ENCODE peak calls at places on chromosomes 16 and 17, in nine cellular contexts. W, A, Q, J, D, B, Z, I and N are unnamed samples. For H3K27me3, the result is how much of the 10 kb centered on the place peaks cover.

GRCh38 chr16:2025878-2026460 is 733 bp upstream of the NHERF2 start:
- DNase-seq in A (no peak), J (no peak), D (no peak), I (no peak), Q (no peak), W (no peak), B (no peak), Z (no peak), N (no peak)

GRCh38 chr17:37614391-37614790 is 5.2 kb upstream of the SYNRG start:
- DNase-seq in Q (peak), B (no peak), I (no peak), W (peak), Z (no peak), D (no peak), J (peak), A (no peak), N (no peak)

GRCh38 chr17:59525668-59526067 is 39.7 kb upstream of the DHX40 start:
- DNase-seq in J (no peak), Z (no peak), B (no peak), W (no peak), D (no peak), Q (no peak), A (no peak), I (no peak), N (no peak)

GRCh38 chr16:20821682-20822081 is 15.4 kb downstream of the REXO5 start:
- DNase-seq in W (no peak), A (no peak), D (no peak), Q (no peak), J (no peak), Z (no peak), B (no peak), I (no peak), N (no peak)

GRCh38 chr16:56589141-56590039 is at the start of gene MT3:
- DNase-seq in Z (no peak), W (peak), B (no peak), A (peak), Q (no peak), J (peak), I (no peak), D (no peak), N (peak)

GRCh38 chr17:15348030-15348429 is 6.6 kb upstream of the TEKT3 start:
- DNase-seq in Z (no peak), W (peak), A (no peak), I (no peak), D (no peak), B (no peak), Q (peak), J (peak), N (peak)

GRCh38 chr17:59620518-59621259 is 994 bp downstream of the CLTC start:
- DNase-seq in J (peak), W (peak), B (peak), Q (no peak), A (peak), I (peak), Z (peak), D (peak), N (peak)

GRCh38 chr17:82959990-82960418 is 119.4 kb upstream of the METRNL start:
- DNase-seq in Z (no peak), I (no peak), Q (no peak), B (no peak), W (no peak), D (peak), A (no peak), J (no peak), N (no peak)

GRCh38 chr17:60149691-60150582 is at the start of gene CA4:
- DNase-seq in J (no peak), I (peak), W (no peak), Q (no peak), A (peak), Z (no peak), D (no peak), B (no peak), N (no peak)

GRCh38 chr17:9258115-9259020 is 237.1 kb downstream of the NTN1 start:
- DNase-seq in Z (peak), W (no peak), D (no peak), A (no peak), B (no peak), J (no peak), I (no peak), Q (no peak), N (peak)

GRCh38 chr16:53071748-53072301 is 17.0 kb downstream of the CHD9 start:
- DNase-seq in I (no peak), D (peak), A (no peak), J (no peak), B (no peak), Q (peak), Z (no peak), W (no peak), N (no peak)

GRCh38 chr17:56292010-56292409 is 138.7 kb downstream of the ANKFN1 start:
- DNase-seq in B (no peak), I (no peak), Q (peak), J (peak), Z (no peak), A (no peak), W (peak), D (no peak), N (peak)

GRCh38 chr16:53084141-53084541 is 29.4 kb downstream of the CHD9 start:
- DNase-seq in A (no peak), D (no peak), Q (no peak), B (no peak), W (no peak), Z (no peak), I (no peak), J (no peak), N (peak)

GRCh38 chr17:8702996-8703395 is 41.6 kb downstream of the CCDC42 start:
- DNase-seq in J (no peak), W (no peak), B (no peak), D (no peak), Q (no peak), I (no peak), Z (no peak), A (no peak), N (no peak)

GRCh38 chr17:41539071-41539492 is 11.0 kb upstream of the KRT19 start:
- DNase-seq in D (no peak), W (no peak), I (no peak), B (no peak), Q (no peak), Z (peak), A (no peak), J (no peak), N (peak)

GRCh38 chr16:74271879-74272278 is 24.7 kb upstream of the PSMD7 start:
- DNase-seq in Z (no peak), B (no peak), A (no peak), I (no peak), J (peak), Q (peak), D (no peak), W (no peak), N (no peak)

GRCh38 chr17:67055811-67056745 is 11.7 kb downstream of the CACNG1 start:
- DNase-seq in J (no peak), Z (no peak), I (no peak), W (no peak), D (no peak), Q (no peak), A (no peak), B (no peak), N (no peak)

GRCh38 chr16:82092711-82093110 is 57.7 kb downstream of the HSD17B2 start:
- DNase-seq in A (no peak), B (no peak), W (peak), Q (no peak), J (peak), Z (no peak), I (no peak), D (no peak), N (no peak)

GRCh38 chr17:37273419-37274051 is 102.2 kb upstream of the C17orf78 start:
- DNase-seq in I (peak), Z (no peak), A (peak), W (no peak), D (no peak), J (peak), Q (peak), B (no peak), N (peak)

GRCh38 chr16:56357765-56358322 is 67.5 kb downstream of the AMFR start:
- DNase-seq in D (peak), W (no peak), Z (peak), B (no peak), A (no peak), J (no peak), I (no peak), Q (no peak), N (no peak)

GRCh38 chr16:50671644-50672260 is 9.4 kb downstream of the SNX20 start:
- DNase-seq in A (no peak), I (peak), Z (peak), D (no peak), B (peak), Q (peak), W (peak), J (no peak), N (no peak)

GRCh38 chr16:81623365-81624102 is 155.6 kb upstream of the PLCG2 start:
- DNase-seq in J (peak), B (peak), Q (peak), I (peak), W (peak), A (peak), D (no peak), Z (peak), N (no peak)

GRCh38 chr16:56583351-56583910 is 5.9 kb upstream of the MT3 start:
- DNase-seq in Q (no peak), D (no peak), J (no peak), B (no peak), A (no peak), W (no peak), Z (no peak), I (no peak), N (no peak)

GRCh38 chr17:12422632-12423031 is 243.1 kb upstream of the MYOCD start:
- DNase-seq in J (no peak), W (no peak), Z (no peak), I (no peak), Q (no peak), D (peak), A (no peak), B (no peak), N (no peak)

GRCh38 chr16:77585852-77586251 is 136.5 kb upstream of the NUDT7 start:
- DNase-seq in Q (no peak), W (peak), Z (no peak), J (peak), D (no peak), B (peak), I (no peak), A (no peak), N (peak)

GRCh38 chr17:81165246-81166032 is at the start of gene PVALEF:
- DNase-seq in D (no peak), I (no peak), A (peak), B (no peak), W (no peak), J (peak), Q (no peak), Z (peak), N (no peak)

GRCh38 chr17:72446525-72447250 is 325.9 kb downstream of the SOX9 start:
- DNase-seq in W (no peak), Q (peak), D (no peak), J (no peak), B (no peak), I (no peak), Z (peak), A (no peak), N (no peak)

GRCh38 chr16:63618896-63619295 is 1503.0 kb downstream of the CDH11 start:
- DNase-seq in Z (no peak), I (no peak), A (no peak), J (no peak), Q (no peak), W (no peak), B (no peak), D (no peak), N (no peak)

GRCh38 chr17:4035081-4035680 is 70.9 kb upstream of the ATP2A3 start:
- DNase-seq in W (no peak), Z (no peak), J (no peak), B (no peak), D (no peak), A (no peak), I (no peak), Q (no peak), N (no peak)

GRCh38 chr16:51151435-51151950 is 423 bp upstream of the SALL1 start:
- DNase-seq in Q (peak), D (no peak), W (no peak), Z (peak), B (no peak), A (peak), I (no peak), J (peak), N (peak)

GRCh38 chr16:68263559-68264127 is 683 bp upstream of the SLC7A6 start:
- DNase-seq in B (no peak), Z (no peak), W (no peak), A (no peak), I (no peak), D (no peak), Q (no peak), J (no peak), N (no peak)

GRCh38 chr17:1783834-1784611 is 22.2 kb downstream of the SERPINF1 start:
- DNase-seq in J (peak), Z (peak), I (peak), A (peak), W (peak), B (peak), Q (peak), D (peak), N (peak)

GRCh38 chr17:61409301-61410099 is 9.9 kb downstream of the TBX2 start:
- DNase-seq in J (peak), I (peak), W (peak), Z (no peak), D (no peak), B (peak), Q (peak), A (peak), N (peak)

DNA sequence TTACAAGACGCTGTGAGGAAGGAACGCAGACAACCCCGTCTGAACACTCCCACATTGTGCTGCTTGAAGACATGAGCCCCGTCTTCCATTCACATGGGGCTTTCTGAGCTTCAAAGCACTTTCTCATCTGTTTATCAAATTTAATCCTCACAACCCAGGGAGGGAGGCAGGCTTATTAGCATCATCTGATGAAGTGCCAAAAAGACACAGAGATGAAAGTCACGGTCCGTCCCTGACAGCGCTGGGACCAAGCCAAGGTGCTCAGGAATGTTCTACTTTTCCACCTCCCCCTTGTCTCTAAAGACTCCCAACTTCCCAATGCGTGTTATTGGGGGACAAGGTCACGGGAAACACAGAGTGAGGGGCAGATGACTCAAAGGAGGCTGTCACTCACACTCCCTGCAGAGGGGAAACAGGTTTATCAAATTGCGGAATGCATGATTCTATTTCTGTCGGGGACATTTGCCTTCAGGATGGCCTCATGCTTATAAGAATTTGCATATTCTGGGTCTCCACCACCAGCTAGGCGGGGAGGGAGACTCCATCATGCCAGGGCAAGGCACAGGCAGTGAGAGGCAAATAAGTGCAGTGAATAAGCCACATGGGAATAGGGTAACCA is 10.7 kb downstream of the XYLT1 start:
- DNase-seq in D (no peak), B (no peak), I (no peak), Z (no peak), A (no peak), J (no peak), Q (no peak), W (no peak), N (no peak)
- H3K4me3 ChIP-seq in D (no peak), B (no peak), I (no peak), Z (no peak), A (no peak), J (no peak), Q (no peak), W (no peak), N (no peak)

GRCh38 chr17:39071573-39071972 is 79.9 kb downstream of the PLXDC1 start:
- DNase-seq in B (no peak), A (no peak), Q (no peak), J (no peak), I (no peak), Z (no peak), D (no peak), W (no peak), N (no peak)
- H3K27me3 ChIP-seq in B (under half), A (under half), Q (under half), J (under half), I (under half), Z (under half), D (under half), W (under half), N (under half)

DNA sequence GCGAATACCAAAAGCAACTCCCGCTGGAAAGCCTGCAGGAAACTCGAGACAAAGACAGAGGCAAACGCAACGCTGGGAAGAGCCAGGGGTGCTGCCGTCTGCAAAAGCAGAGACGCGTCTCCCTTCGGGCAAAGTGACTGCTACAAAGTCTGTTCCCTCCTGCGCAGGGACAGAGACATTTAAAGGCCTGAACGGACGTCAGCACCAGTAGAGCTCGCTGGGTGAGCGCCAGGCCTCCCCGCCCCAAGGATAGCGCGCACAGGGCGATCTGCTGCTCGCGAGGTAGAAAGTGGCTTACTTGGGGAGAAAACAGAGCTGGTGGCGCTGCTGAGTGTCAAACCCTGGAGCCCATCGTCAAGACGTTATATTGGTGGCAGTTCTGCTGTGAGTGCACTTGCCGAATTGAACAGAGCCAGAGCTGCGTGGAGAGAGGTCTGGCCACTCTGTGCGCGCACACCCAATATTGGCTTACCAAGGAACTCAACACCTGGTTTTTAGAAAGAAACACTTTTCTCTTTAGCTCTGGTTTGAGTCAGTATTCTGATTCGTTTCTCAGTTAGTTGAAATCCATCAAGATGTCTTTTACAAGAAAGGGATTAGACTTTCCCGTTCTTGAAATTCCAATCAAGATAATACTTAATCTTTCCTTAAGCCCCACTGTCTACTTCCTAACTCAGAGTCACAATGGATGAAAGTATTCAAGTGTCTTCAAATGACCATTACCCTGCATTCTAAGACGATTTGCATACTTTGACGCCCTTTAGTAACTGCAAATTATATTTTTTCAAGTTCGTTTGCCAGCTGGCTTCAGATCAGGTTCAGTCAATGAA is 190.1 kb downstream of the USP22 start:
- DNase-seq in J (peak), Z (no peak), D (peak), B (no peak), W (peak), A (peak), I (no peak), Q (peak), N (peak)
- H3K4me3 ChIP-seq in J (peak), Z (no peak), D (peak), B (no peak), W (peak), A (peak), I (no peak), Q (no peak), N (peak)

DNA sequence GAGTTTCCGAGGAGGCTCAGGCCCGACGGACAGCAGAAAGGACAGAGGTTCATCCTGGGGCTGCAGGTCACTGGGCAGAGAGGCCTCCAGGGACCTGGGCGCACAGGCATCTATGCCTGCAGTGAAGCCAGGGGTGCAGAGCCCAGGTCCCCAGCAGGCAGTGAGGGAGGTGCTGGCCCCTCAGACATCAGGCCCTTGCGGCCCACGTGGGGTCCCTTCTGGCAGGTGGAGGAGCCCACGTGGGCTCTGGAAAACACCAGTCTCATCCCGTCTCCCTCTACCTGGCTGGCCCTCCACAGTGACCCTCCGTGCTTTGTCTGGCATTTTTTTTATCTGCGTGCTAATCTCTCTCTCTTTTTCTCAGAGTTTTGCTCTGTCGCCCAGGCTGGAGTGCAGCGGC is 36.5 kb downstream of the ENGASE start:
- DNase-seq in J (no peak), Z (no peak), A (no peak), B (no peak), W (no peak), Q (no peak), D (no peak), I (no peak), N (no peak)
- H3K27me3 ChIP-seq in J (under half), Z (half or more), A (under half), B (under half), W (under half), Q (under half), D (half or more), I (under half), N (under half)

DNA sequence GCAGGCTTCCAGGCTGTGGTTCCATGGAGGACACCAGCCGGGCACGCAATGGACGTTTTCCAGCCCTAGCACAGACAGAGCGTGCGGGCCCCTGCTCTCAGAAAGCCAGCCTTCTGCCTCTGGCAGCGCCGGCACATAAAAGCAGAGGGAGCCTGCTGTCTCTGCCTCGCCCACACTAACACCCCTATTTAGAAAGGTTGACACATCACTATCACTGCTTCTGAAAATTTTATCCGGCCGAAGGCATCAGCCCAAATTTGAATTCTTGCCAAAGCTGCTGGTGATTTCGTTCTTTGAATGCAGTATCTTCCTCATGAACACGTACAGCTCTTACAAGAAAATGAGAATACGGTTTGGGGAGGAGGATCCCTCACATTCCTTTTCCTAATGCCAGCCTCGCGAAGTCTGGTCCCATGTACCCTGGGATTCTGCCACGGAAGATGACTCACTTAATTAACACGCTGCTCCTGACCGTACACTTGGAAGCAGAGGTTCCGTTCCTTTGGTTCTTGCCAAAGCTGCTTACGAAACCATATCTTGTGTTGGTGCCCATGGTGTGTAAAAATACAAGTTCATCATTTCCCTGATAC is 1.3 kb upstream of the RAB11FIP3 start:
- DNase-seq in W (peak), Z (peak), A (no peak), B (no peak), I (no peak), Q (peak), D (peak), J (peak), N (peak)
- H3K4me3 ChIP-seq in W (peak), Z (peak), A (no peak), B (peak), I (no peak), Q (peak), D (peak), J (peak), N (peak)

DNA sequence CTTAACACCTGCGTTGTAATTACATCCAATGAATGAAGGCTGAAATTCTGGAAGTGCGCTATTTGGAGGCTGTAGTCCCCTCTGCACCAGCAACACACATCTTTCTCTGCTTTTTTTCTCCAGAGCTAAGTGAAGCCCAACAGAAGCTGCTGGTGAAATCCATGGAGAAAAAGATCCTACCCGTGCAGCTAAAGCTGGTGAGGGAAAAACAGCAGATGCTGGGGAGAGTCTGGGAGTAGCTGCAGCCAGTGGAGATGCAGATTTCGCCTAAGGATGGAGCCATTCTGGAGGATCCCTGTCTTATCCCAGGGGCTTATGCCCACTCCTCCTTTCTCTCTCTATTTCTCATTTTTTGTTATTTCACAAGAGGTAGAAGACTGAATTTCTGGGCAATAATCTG is 4.8 kb upstream of the PSMD3 start:
- DNase-seq in A (no peak), B (no peak), W (no peak), Z (no peak), I (no peak), J (no peak), Q (no peak), D (no peak), N (no peak)
- H3K27me3 ChIP-seq in A (under half), B (under half), W (under half), Z (half or more), I (under half), J (under half), Q (under half), D (half or more), N (under half)